ENCODE peak calls at places on chromosome 10, in seven cellular contexts. One of them, this sample, is unnamed.

GRCh38 chr10:132867801-132868644 is 74.3 kb downstream of the CFAP46 start:
- DNase-seq in B cell: no peak
- DNase-seq in 8988T: no peak
- DNase-seq in EL: no peak
- DNase-seq in activated T-cell treated with anti-CD3 and anti-CD28 coated beads for 1 hour: no peak
- DNase-seq in suprapubic skin: peak; percentile 59
- DNase-seq in body of pancreas: no peak
- DNase-seq in this sample: no peak

GRCh38 chr10:90858489-90858968 is 690 bp upstream of the HTR7 start:
- DNase-seq in B cell: no peak
- DNase-seq in 8988T: no peak
- DNase-seq in EL: no peak
- DNase-seq in activated T-cell treated with anti-CD3 and anti-CD28 coated beads for 1 hour: no peak
- DNase-seq in suprapubic skin: no peak
- DNase-seq in body of pancreas: no peak
- DNase-seq in this sample: no peak

GRCh38 chr10:22550732-22551131 is 163.6 kb downstream of the PIP4K2A start:
- DNase-seq in B cell: peak; percentile 74
- DNase-seq in 8988T: peak; percentile 49
- DNase-seq in EL: peak; percentile 25
- DNase-seq in activated T-cell treated with anti-CD3 and anti-CD28 coated beads for 1 hour: peak; percentile 76
- DNase-seq in suprapubic skin: no peak
- DNase-seq in body of pancreas: peak; percentile 21
- DNase-seq in this sample: peak; percentile 26

GRCh38 chr10:26367771-26368170 is 70.4 kb upstream of the APBB1IP start:
- DNase-seq in B cell: no peak
- DNase-seq in 8988T: no peak
- DNase-seq in EL: peak; percentile 36
- DNase-seq in activated T-cell treated with anti-CD3 and anti-CD28 coated beads for 1 hour: peak; percentile 7
- DNase-seq in suprapubic skin: no peak
- DNase-seq in body of pancreas: no peak
- DNase-seq in this sample: no peak

GRCh38 chr10:70758757-70759514 is 26.2 kb downstream of the TBATA start:
- DNase-seq in B cell: no peak
- DNase-seq in 8988T: peak; percentile 52
- DNase-seq in EL: peak; percentile 77
- DNase-seq in activated T-cell treated with anti-CD3 and anti-CD28 coated beads for 1 hour: peak; percentile 61
- DNase-seq in suprapubic skin: peak; percentile 75
- DNase-seq in body of pancreas: peak; percentile 68
- DNase-seq in this sample: peak; percentile 23

GRCh38 chr10:47240173-47240572 is 59.8 kb upstream of the GDF10 start:
- DNase-seq in B cell: no peak
- DNase-seq in 8988T: no peak
- DNase-seq in EL: no peak
- DNase-seq in activated T-cell treated with anti-CD3 and anti-CD28 coated beads for 1 hour: no peak
- DNase-seq in suprapubic skin: no peak
- DNase-seq in body of pancreas: no peak
- DNase-seq in this sample: no peak

GRCh38 chr10:113646337-113647201 is 17.3 kb downstream of the NRAP start:
- DNase-seq in B cell: no peak
- DNase-seq in 8988T: no peak
- DNase-seq in EL: no peak
- DNase-seq in activated T-cell treated with anti-CD3 and anti-CD28 coated beads for 1 hour: no peak
- DNase-seq in suprapubic skin: no peak
- DNase-seq in body of pancreas: no peak
- DNase-seq in this sample: no peak

GRCh38 chr10:28219241-28219640 is 83.6 kb downstream of the MPP7 start:
- DNase-seq in B cell: no peak
- DNase-seq in 8988T: no peak
- DNase-seq in EL: peak; percentile 83
- DNase-seq in activated T-cell treated with anti-CD3 and anti-CD28 coated beads for 1 hour: no peak
- DNase-seq in suprapubic skin: no peak
- DNase-seq in body of pancreas: no peak
- DNase-seq in this sample: no peak

GRCh38 chr10:5566606-5567005 is 41.8 kb downstream of the CALML3 start:
- DNase-seq in B cell: no peak
- DNase-seq in 8988T: no peak
- DNase-seq in EL: no peak
- DNase-seq in activated T-cell treated with anti-CD3 and anti-CD28 coated beads for 1 hour: no peak
- DNase-seq in suprapubic skin: peak; percentile 30
- DNase-seq in body of pancreas: no peak
- DNase-seq in this sample: no peak

GRCh38 chr10:96264938-96265337 is 6.4 kb downstream of the BLNK start:
- DNase-seq in B cell: no peak
- DNase-seq in 8988T: no peak
- DNase-seq in EL: no peak
- DNase-seq in activated T-cell treated with anti-CD3 and anti-CD28 coated beads for 1 hour: no peak
- DNase-seq in suprapubic skin: no peak
- DNase-seq in body of pancreas: no peak
- DNase-seq in this sample: no peak

GRCh38 chr10:31362023-31362641 is 43.1 kb downstream of the ZEB1 start:
- DNase-seq in B cell: no peak
- DNase-seq in 8988T: no peak
- DNase-seq in EL: no peak
- DNase-seq in activated T-cell treated with anti-CD3 and anti-CD28 coated beads for 1 hour: no peak
- DNase-seq in suprapubic skin: no peak
- DNase-seq in body of pancreas: no peak
- DNase-seq in this sample: no peak

GRCh38 chr10:34759161-34759836 is 55.8 kb downstream of the PARD3 start:
- DNase-seq in B cell: no peak
- DNase-seq in 8988T: no peak
- DNase-seq in EL: peak; percentile 40
- DNase-seq in activated T-cell treated with anti-CD3 and anti-CD28 coated beads for 1 hour: no peak
- DNase-seq in suprapubic skin: no peak
- DNase-seq in body of pancreas: no peak
- DNase-seq in this sample: no peak

GRCh38 chr10:86632009-86632800 is 22.1 kb upstream of the OPN4 start:
- DNase-seq in B cell: no peak
- DNase-seq in 8988T: no peak
- DNase-seq in EL: peak; percentile 36
- DNase-seq in activated T-cell treated with anti-CD3 and anti-CD28 coated beads for 1 hour: no peak
- DNase-seq in suprapubic skin: no peak
- DNase-seq in body of pancreas: no peak
- DNase-seq in this sample: no peak

GRCh38 chr10:18875480-18875879 is 173.1 kb upstream of the MALRD1 start:
- DNase-seq in B cell: no peak
- DNase-seq in 8988T: no peak
- DNase-seq in EL: no peak
- DNase-seq in activated T-cell treated with anti-CD3 and anti-CD28 coated beads for 1 hour: no peak
- DNase-seq in suprapubic skin: no peak
- DNase-seq in body of pancreas: no peak
- DNase-seq in this sample: no peak

GRCh38 chr10:120514035-120514620 is 57.1 kb downstream of the PLPP4 start:
- DNase-seq in B cell: no peak
- DNase-seq in 8988T: no peak
- DNase-seq in EL: peak; percentile 43
- DNase-seq in activated T-cell treated with anti-CD3 and anti-CD28 coated beads for 1 hour: no peak
- DNase-seq in suprapubic skin: no peak
- DNase-seq in body of pancreas: no peak
- DNase-seq in this sample: no peak

GRCh38 chr10:88152720-88153119 is 289.3 kb downstream of the PTEN start:
- DNase-seq in B cell: no peak
- DNase-seq in 8988T: peak; percentile 21
- DNase-seq in EL: peak; percentile 100
- DNase-seq in activated T-cell treated with anti-CD3 and anti-CD28 coated beads for 1 hour: no peak
- DNase-seq in suprapubic skin: peak; percentile 59
- DNase-seq in body of pancreas: no peak
- DNase-seq in this sample: no peak

GRCh38 chr10:44069573-44069972 is 315.3 kb downstream of the CXCL12 start:
- DNase-seq in B cell: no peak
- DNase-seq in 8988T: no peak
- DNase-seq in EL: no peak
- DNase-seq in activated T-cell treated with anti-CD3 and anti-CD28 coated beads for 1 hour: no peak
- DNase-seq in suprapubic skin: no peak
- DNase-seq in body of pancreas: no peak
- DNase-seq in this sample: no peak

GRCh38 chr10:44696496-44696895 is 214.6 kb upstream of the TMEM72 start:
- DNase-seq in B cell: no peak
- DNase-seq in 8988T: no peak
- DNase-seq in EL: peak; percentile 58
- DNase-seq in activated T-cell treated with anti-CD3 and anti-CD28 coated beads for 1 hour: no peak
- DNase-seq in suprapubic skin: no peak
- DNase-seq in body of pancreas: peak; percentile 25
- DNase-seq in this sample: no peak

GRCh38 chr10:49106451-49106850 is 8.9 kb downstream of the VSTM4 start:
- DNase-seq in B cell: no peak
- DNase-seq in 8988T: no peak
- DNase-seq in EL: no peak
- DNase-seq in activated T-cell treated with anti-CD3 and anti-CD28 coated beads for 1 hour: no peak
- DNase-seq in suprapubic skin: no peak
- DNase-seq in body of pancreas: peak; percentile 46
- DNase-seq in this sample: no peak

This sample was measured in stimulated activated CD8-positive, alpha-beta memory T cell treated with anti-CD3 and anti-CD28 coated beads, Interleukin-15, amount 100 ng/mL, for 4 hours.